ENCODE peak calls at places on chromosome 16, in seven cellular contexts. P, G, D, R, L, B and H are unnamed samples.

GRCh38 chr16:50121278-50121677 is 31.8 kb upstream of the TENT4B start:
- DNase-seq in B (no peak), P (no peak), D (no peak), G (no peak), L (no peak), R (no peak), H (no peak)

GRCh38 chr16:86595983-86596605 is 17.7 kb downstream of the FOXL1 start:
- DNase-seq in R (no peak), P (no peak), D (no peak), G (no peak), B (no peak), L (no peak), H (no peak)

GRCh38 chr16:52316241-52316640 is 230.7 kb downstream of the TOX3 start:
- DNase-seq in D (no peak), B (no peak), P (no peak), L (no peak), R (no peak), G (no peak), H (no peak)

GRCh38 chr16:85699628-85700027 is 10.9 kb upstream of the GINS2 start:
- DNase-seq in G (no peak), B (no peak), D (peak), P (no peak), R (no peak), L (no peak), H (no peak)

GRCh38 chr16:80971814-80972213 is 34.9 kb downstream of the CMC2 start:
- DNase-seq in L (no peak), R (no peak), G (no peak), P (peak), B (no peak), D (no peak), H (no peak)

GRCh38 chr16:80746231-80746630 is 58.2 kb downstream of the CDYL2 start:
- DNase-seq in B (no peak), R (no peak), P (no peak), D (no peak), G (no peak), L (no peak), H (no peak)

GRCh38 chr16:12177643-12178042 is 201.1 kb downstream of the SNX29 start:
- DNase-seq in P (no peak), D (no peak), R (no peak), G (no peak), L (no peak), B (no peak), H (no peak)

GRCh38 chr16:76970087-76970744 is 220.8 kb upstream of the MON1B start:
- DNase-seq in D (no peak), R (no peak), L (no peak), G (no peak), B (no peak), P (no peak), H (no peak)

GRCh38 chr16:53911506-53911905 is 207.6 kb downstream of the FTO start:
- DNase-seq in B (no peak), D (no peak), L (no peak), G (no peak), R (no peak), P (no peak), H (no peak)

GRCh38 chr16:77995843-77996455 is 26.4 kb upstream of the CLEC3A start:
- DNase-seq in G (no peak), B (no peak), P (no peak), D (no peak), R (no peak), L (no peak), H (no peak)